ENCODE peak calls at places on chromosomes 2 and 18, in six cellular contexts. O is OCI-LY7, K is fibroblast of pulmonary artery, X is AG04449, M is psoas muscle, Y is HFF-Myc. T is an unnamed sample.

GRCh38 chr2:219118504-219118903 is 42.1 kb downstream of the NHEJ1 start:
- DNase-seq in O (no peak), K (no peak), X (no peak), M (no peak), Y (no peak), T (no peak)

GRCh38 chr2:214311931-214312749 is 98.7 kb upstream of the VWC2L start:
- DNase-seq in O (no peak), K (no peak), X (no peak), M (no peak), Y (no peak), T (peak)

GRCh38 chr18:36593001-36593400 is 235.8 kb downstream of the TPGS2 start:
- DNase-seq in O (no peak), K (peak), X (no peak), M (no peak), Y (no peak), T (peak)

GRCh38 chr2:66578067-66578852 is 143.3 kb downstream of the MEIS1 start:
- DNase-seq in O (no peak), K (no peak), X (no peak), M (peak), Y (no peak), T (no peak)

GRCh38 chr2:106062627-106063026 is 131.5 kb downstream of the UXS1 start:
- DNase-seq in O (no peak), K (no peak), X (no peak), M (no peak), Y (no peak), T (no peak)

GRCh38 chr18:74506405-74507119 is 10.4 kb downstream of the CNDP2 start:
- DNase-seq in O (no peak), K (peak), X (no peak), M (no peak), Y (no peak), T (no peak)

GRCh38 chr2:230870544-230871360 is 6.0 kb downstream of the ITM2C start:
- DNase-seq in O (no peak), K (no peak), X (no peak), M (no peak), Y (no peak), T (no peak)

GRCh38 chr2:7097353-7097895 is 180.2 kb downstream of the RNF144A start:
- DNase-seq in O (peak), K (peak), X (no peak), M (peak), Y (no peak), T (peak)

GRCh38 chr2:165803123-165803760 is 9.2 kb upstream of the GALNT3 start:
- DNase-seq in O (no peak), K (peak), X (no peak), M (no peak), Y (no peak), T (no peak)

GRCh38 chr2:3626118-3626816 is 31.4 kb downstream of the COLEC11 start:
- DNase-seq in O (no peak), K (peak), X (no peak), M (no peak), Y (no peak), T (no peak)

GRCh38 chr2:6723865-6724571 is 141.7 kb downstream of the CMPK2 start:
- DNase-seq in O (no peak), K (no peak), X (no peak), M (no peak), Y (no peak), T (no peak)

GRCh38 chr2:215973954-215974699 is 39.2 kb downstream of the MREG start:
- DNase-seq in O (no peak), K (peak), X (no peak), M (no peak), Y (no peak), T (peak)

GRCh38 chr2:78304678-78305077 is 720.8 kb upstream of the REG3G start:
- DNase-seq in O (no peak), K (no peak), X (no peak), M (no peak), Y (no peak), T (no peak)

GRCh38 chr2:197078535-197078934 is 152.0 kb upstream of the PGAP1 start:
- DNase-seq in O (no peak), K (no peak), X (no peak), M (no peak), Y (no peak), T (no peak)

GRCh38 chr2:54652540-54652939 is 70.9 kb upstream of the EML6 start:
- DNase-seq in O (no peak), K (no peak), X (no peak), M (no peak), Y (no peak), T (peak)

GRCh38 chr2:188965147-188965546 is 9.0 kb upstream of the COL3A1 start:
- DNase-seq in O (no peak), K (peak), X (no peak), M (no peak), Y (no peak), T (no peak)

GRCh38 chr18:73688161-73688560 is 459.5 kb downstream of the FBXO15 start:
- DNase-seq in O (no peak), K (no peak), X (no peak), M (no peak), Y (no peak), T (no peak)

GRCh38 chr2:205833874-205834273 is 151.6 kb downstream of the NRP2 start:
- DNase-seq in O (no peak), K (no peak), X (no peak), M (no peak), Y (no peak), T (no peak)

GRCh38 chr2:170715932-170716777 is 1.0 kb downstream of the SP5 start:
- DNase-seq in O (no peak), K (no peak), X (no peak), M (no peak), Y (no peak), T (no peak)

GRCh38 chr18:62324917-62325805 is at the start of gene TNFRSF11A:
- DNase-seq in O (no peak), K (no peak), X (no peak), M (peak), Y (no peak), T (peak)

GRCh38 chr18:58417752-58418151 is 211.1 kb downstream of the ALPK2 start:
- DNase-seq in O (no peak), K (peak), X (no peak), M (no peak), Y (peak), T (peak)

GRCh38 chr2:170394988-170395387 is 217.0 kb downstream of the MYO3B start:
- DNase-seq in O (no peak), K (no peak), X (no peak), M (no peak), Y (no peak), T (no peak)

GRCh38 chr2:97968228-97968627 is 27.5 kb downstream of the TMEM131 start:
- DNase-seq in O (no peak), K (no peak), X (no peak), M (no peak), Y (no peak), T (no peak)

GRCh38 chr2:8312861-8313768 is 368.7 kb upstream of the ID2 start:
- DNase-seq in O (peak), K (no peak), X (no peak), M (no peak), Y (no peak), T (no peak)

GRCh38 chr2:38073211-38074005 is 2.5 kb downstream of the CYP1B1 start:
- DNase-seq in O (no peak), K (no peak), X (no peak), M (peak), Y (no peak), T (no peak)

GRCh38 chr18:32730068-32730467 is 42.8 kb downstream of the KLHL14 start:
- DNase-seq in O (no peak), K (no peak), X (no peak), M (no peak), Y (no peak), T (no peak)

GRCh38 chr2:207930747-207931146 is 94.6 kb downstream of the PLEKHM3 start:
- DNase-seq in O (no peak), K (no peak), X (no peak), M (no peak), Y (no peak), T (peak)

GRCh38 chr18:32661486-32662299 is 111.1 kb downstream of the KLHL14 start:
- DNase-seq in O (no peak), K (peak), X (no peak), M (no peak), Y (no peak), T (peak)

GRCh38 chr2:167653131-167653530 is 594.3 kb downstream of the STK39 start:
- DNase-seq in O (no peak), K (no peak), X (no peak), M (no peak), Y (no peak), T (no peak)

GRCh38 chr2:46970334-46971288 is 55.0 kb upstream of the MCFD2 start:
- DNase-seq in O (no peak), K (peak), X (no peak), M (peak), Y (no peak), T (peak)

GRCh38 chr18:12394428-12394827 is 13.3 kb upstream of the PRELID3A start:
- DNase-seq in O (peak), K (peak), X (no peak), M (no peak), Y (no peak), T (peak)

GRCh38 chr2:147773479-147773878 is 71.3 kb upstream of the ACVR2A start:
- DNase-seq in O (no peak), K (no peak), X (no peak), M (no peak), Y (no peak), T (no peak)

GRCh38 chr2:2740238-2740775 is 409.2 kb upstream of the MYT1L start:
- DNase-seq in O (no peak), K (no peak), X (no peak), M (no peak), Y (no peak), T (no peak)

GRCh38 chr2:191436368-191437055 is 191.3 kb downstream of the MYO1B start:
- DNase-seq in O (no peak), K (no peak), X (no peak), M (no peak), Y (no peak), T (no peak)

GRCh38 chr2:226639550-226639949 is 160.1 kb downstream of the IRS1 start:
- DNase-seq in O (no peak), K (no peak), X (no peak), M (no peak), Y (no peak), T (no peak)

GRCh38 chr2:143176606-143177005 is 47.4 kb downstream of the ARHGAP15 start:
- DNase-seq in O (peak), K (no peak), X (no peak), M (no peak), Y (no peak), T (no peak)

GRCh38 chr2:88442501-88442900 is 10.0 kb downstream of the FOXI3 start:
- DNase-seq in O (no peak), K (no peak), X (no peak), M (no peak), Y (no peak), T (no peak)

DNA sequence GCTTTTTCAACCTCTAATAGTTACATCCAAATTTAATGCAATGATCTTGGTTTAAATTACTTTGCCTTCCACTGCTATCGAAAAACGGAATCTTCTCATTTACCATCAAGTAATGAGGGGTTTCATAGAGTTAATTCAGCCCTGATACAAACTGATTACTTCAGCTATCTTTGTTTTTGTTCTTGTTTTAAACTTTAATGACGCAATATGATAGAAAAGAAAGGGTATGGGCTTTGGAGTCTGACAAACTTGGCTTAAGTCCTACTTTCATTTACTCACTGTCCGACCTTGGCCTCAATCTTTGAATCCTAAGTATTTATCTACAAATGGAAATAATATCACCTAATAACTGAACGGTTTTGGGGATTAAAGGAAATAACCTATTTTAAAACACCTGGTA is 16.1 kb downstream of the ADAM17 start:
- DNase-seq in O (no peak), K (peak), X (no peak), M (no peak), Y (no peak), T (no peak)
- H3K4me3 ChIP-seq in O (peak), K (peak), X (no peak), M (no peak), Y (no peak), T (no peak)

DNA sequence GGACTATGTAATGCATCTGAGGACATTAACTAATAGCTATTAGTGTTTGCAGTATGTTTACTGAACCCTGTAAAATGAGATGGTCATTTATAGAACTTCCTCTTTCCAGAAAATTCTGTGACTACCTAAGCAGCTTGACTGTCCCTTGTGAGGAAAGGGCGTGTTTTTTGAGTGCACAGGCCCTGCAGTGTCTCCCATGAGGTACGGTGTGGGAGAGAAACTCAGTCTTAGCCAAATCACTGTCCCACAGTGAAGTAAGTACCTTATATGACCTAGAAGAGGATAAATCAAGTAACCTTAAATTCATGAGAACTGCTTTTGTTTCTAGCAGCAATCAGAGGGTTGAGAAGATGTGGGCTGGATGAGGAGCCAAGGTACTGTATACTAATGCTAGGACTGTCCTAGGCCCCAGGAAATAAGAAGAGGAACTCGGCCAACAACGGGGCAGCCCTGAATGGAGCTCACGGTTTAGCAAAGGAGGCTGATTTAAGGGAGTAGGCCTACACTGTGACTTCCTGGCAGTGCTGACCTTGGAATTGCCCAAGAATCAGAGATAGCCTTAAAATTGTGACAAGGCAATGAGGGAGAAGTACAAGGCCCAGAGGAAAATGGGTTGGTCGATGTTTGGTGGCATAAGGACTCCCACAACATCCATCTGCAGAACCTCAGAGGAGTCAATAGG is 103.5 kb upstream of the CTAGE1 start:
- DNase-seq in O (no peak), K (no peak), X (no peak), M (no peak), Y (no peak), T (no peak)
- TF ChIP-seq CTCF in O (no peak), K (no peak), X (no peak), M (no peak), Y (no peak), T (no peak)

GRCh38 chr2:84946204-84947009 is 24.6 kb upstream of the KCMF1 start:
- DNase-seq in O (peak), K (peak), X (no peak), M (no peak), Y (no peak), T (peak)
- H3K4me3 ChIP-seq in O (peak), K (no peak), X (no peak), M (no peak), Y (no peak), T (peak)

GRCh38 chr2:104976603-104977120 is 61.2 kb upstream of the MRPS9 start:
- DNase-seq in O (peak), K (no peak), X (no peak), M (no peak), Y (no peak), T (no peak)
- TF ChIP-seq CTCF in O (peak), K (no peak), X (no peak), M (no peak), Y (peak), T (no peak)

GRCh38 chr2:124091721-124092120 is 66.6 kb downstream of the CNTNAP5 start:
- DNase-seq in O (no peak), K (no peak), X (no peak), M (no peak), Y (no peak), T (no peak)

GRCh38 chr2:124088621-124089020 is 63.5 kb downstream of the CNTNAP5 start:
- DNase-seq in O (no peak), K (no peak), X (no peak), M (no peak), Y (no peak), T (no peak)

DNA sequence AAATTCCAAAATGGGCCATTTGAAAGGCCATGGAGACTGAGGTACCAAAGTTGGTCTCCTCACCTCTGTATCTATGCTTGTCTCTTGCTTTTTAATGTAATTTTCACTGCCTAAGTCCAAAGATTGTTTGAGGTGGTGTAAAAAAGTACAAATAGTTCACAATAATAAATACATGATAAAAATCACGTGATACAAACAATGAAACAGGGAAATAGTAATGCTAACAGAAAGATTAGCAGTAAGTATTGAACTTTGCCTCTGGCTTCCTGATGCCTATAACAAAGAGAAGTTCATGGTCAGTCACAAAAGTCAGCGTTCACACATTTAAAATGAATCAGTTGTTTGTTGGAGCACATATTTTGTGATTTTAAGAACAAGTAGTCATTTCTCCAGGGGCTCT is 67.6 kb downstream of the CNTNAP5 start:
- DNase-seq in O (no peak), K (no peak), X (no peak), M (no peak), Y (no peak), T (no peak)
- H3K4me3 ChIP-seq in O (no peak), K (no peak), X (no peak), M (no peak), Y (no peak), T (no peak)

GRCh38 chr18:30556112-30556511 is 486.4 kb downstream of the DSC3 start:
- DNase-seq in O (no peak), K (no peak), X (no peak), M (no peak), Y (no peak), T (no peak)
- TF ChIP-seq CTCF in O (no peak), K (no peak), X (no peak), M (no peak), Y (no peak), T (no peak)

GRCh38 chr2:120465012-120465700 is 119.2 kb downstream of the INHBB start:
- DNase-seq in O (no peak), K (no peak), X (no peak), M (no peak), Y (no peak), T (no peak)
- H3K4me3 ChIP-seq in O (no peak), K (no peak), X (no peak), M (no peak), Y (no peak), T (no peak)

GRCh38 chr2:122955761-122956160 is 1069.3 kb upstream of the CNTNAP5 start:
- DNase-seq in O (no peak), K (peak), X (no peak), M (no peak), Y (no peak), T (no peak)

GRCh38 chr2:122960727-122961641 is 1064.1 kb upstream of the CNTNAP5 start:
- DNase-seq in O (no peak), K (peak), X (no peak), M (no peak), Y (no peak), T (peak)
- TF ChIP-seq CTCF in O (no peak), K (peak), X (no peak), M (no peak), Y (no peak), T (peak)